ENCODE peak calls at places on chromosomes 11 and 22, in four cellular contexts. Y is cardiac muscle cell; O is GM23338; P is CD8-positive, alpha-beta memory T cell. V is an unnamed sample. For H3K4me1, the result is how much of the 10 kb centered on the place peaks cover.

GRCh38 chr22:46012881-46013281 is 35.9 kb upstream of the WNT7B start:
- DNase-seq in Y (no peak), O (no peak), P (no peak), V (no peak)

GRCh38 chr11:1748467-1749019 is 1.9 kb downstream of the IFITM10 start:
- DNase-seq in Y (no peak), O (no peak), P (no peak), V (no peak)

GRCh38 chr11:73140213-73141030 is 1.7 kb downstream of the FCHSD2 start:
- DNase-seq in Y (peak), O (peak), P (peak), V (peak)

GRCh38 chr22:49530671-49531532 is 296.8 kb downstream of the BRD1 start:
- DNase-seq in Y (no peak), O (no peak), P (no peak), V (no peak)

GRCh38 chr11:13297917-13298356 is 20.3 kb downstream of the BMAL1 start:
- DNase-seq in Y (no peak), O (no peak), P (no peak), V (no peak)

GRCh38 chr11:68014157-68014965 is 4.2 kb downstream of the ALDH3B1 start:
- DNase-seq in Y (no peak), O (no peak), P (no peak), V (no peak)

GRCh38 chr11:82757660-82758301 is 24.1 kb upstream of the FAM181B start:
- DNase-seq in Y (no peak), O (no peak), P (no peak), V (no peak)

GRCh38 chr22:19598054-19598855 is 74.0 kb upstream of the CLDN5 start:
- DNase-seq in Y (no peak), O (no peak), P (peak), V (no peak)

GRCh38 chr11:10314199-10315072 is 9.6 kb downstream of the ADM start:
- DNase-seq in Y (peak), O (peak), P (peak), V (no peak)

GRCh38 chr11:43943357-43943930 is 1.0 kb downstream of the C11orf96 start:
- DNase-seq in Y (peak), O (no peak), P (no peak), V (peak)

GRCh38 chr11:67615455-67616430 is 9.0 kb downstream of the NDUFV1 start:
- DNase-seq in Y (peak), O (peak), P (peak), V (peak)

GRCh38 chr11:129709801-129710398 is 105.7 kb upstream of the TMEM45B start:
- DNase-seq in Y (no peak), O (no peak), P (no peak), V (no peak)

GRCh38 chr11:36015806-36016205 is 71.9 kb downstream of the LDLRAD3 start:
- DNase-seq in Y (no peak), O (no peak), P (no peak), V (no peak)

GRCh38 chr22:24894998-24895397 is 51.5 kb downstream of the LHFPL7 start:
- DNase-seq in Y (peak), O (peak), P (no peak), V (peak)

GRCh38 chr11:11976476-11977187 is 31.8 kb downstream of the DKK3 start:
- DNase-seq in Y (no peak), O (no peak), P (no peak), V (no peak)

GRCh38 chr11:15223318-15223717 is 108.6 kb downstream of the INSC start:
- DNase-seq in Y (no peak), O (no peak), P (no peak), V (peak)

GRCh38 chr22:49360746-49361145 is 466.9 kb downstream of the BRD1 start:
- DNase-seq in Y (no peak), O (no peak), P (no peak), V (no peak)

GRCh38 chr11:3959015-3959917 is 103.8 kb downstream of the STIM1 start:
- DNase-seq in Y (no peak), O (peak), P (no peak), V (no peak)

GRCh38 chr22:29342177-29342576 is 26.7 kb upstream of the RASL10A start:
- DNase-seq in Y (no peak), O (no peak), P (no peak), V (no peak)

DNA sequence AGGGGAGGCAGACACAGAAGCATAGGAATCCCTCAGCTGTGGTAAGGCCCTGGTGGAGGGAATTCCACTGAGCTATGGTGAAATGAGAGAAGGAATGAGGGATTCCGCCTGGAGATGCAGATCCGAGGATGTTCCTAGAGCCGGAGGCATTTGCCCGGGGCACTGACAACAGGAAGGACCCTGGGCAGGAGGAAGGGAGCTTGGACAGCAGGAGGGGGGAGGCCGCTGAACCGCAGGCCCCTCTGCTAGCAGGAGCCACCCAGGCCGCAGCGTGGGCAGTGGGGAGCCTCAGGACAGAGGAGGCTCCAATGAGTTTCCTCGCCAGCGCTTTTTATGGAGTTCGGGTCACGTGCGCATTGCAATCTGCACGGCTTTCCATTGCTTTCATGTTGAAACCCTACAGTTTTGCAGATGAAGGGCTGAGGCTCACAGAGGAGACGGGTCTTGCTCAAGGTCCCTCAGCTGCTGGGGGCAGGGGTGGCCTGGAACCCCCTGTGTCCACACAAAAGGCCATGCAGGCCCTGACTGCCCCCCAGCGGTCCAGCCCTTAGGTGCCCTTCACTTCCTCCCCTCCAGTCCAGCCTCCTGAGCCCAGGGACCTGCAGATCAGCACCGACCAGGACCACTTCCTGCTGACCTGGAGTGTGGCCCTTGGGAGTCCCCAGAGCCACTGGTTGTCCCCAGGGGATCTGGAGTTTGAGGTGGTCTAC is 15.6 kb downstream of the CSF2RB start:
- DNase-seq in Y (no peak), O (no peak), P (no peak), V (no peak)
- H3K4me1 ChIP-seq in Y (under half), O (under half), P (under half), V (under half)

GRCh38 chr22:48318173-48318572 is 1509.5 kb downstream of the BRD1 start:
- DNase-seq in Y (no peak), O (no peak), P (no peak), V (no peak)

GRCh38 chr22:48320048-48320655 is 1507.5 kb downstream of the BRD1 start:
- DNase-seq in Y (no peak), O (no peak), P (no peak), V (no peak)

GRCh38 chr22:48319321-48320047 is 1508.2 kb downstream of the BRD1 start:
- DNase-seq in Y (no peak), O (no peak), P (no peak), V (no peak)

GRCh38 chr22:48316876-48317250 is 1510.8 kb downstream of the BRD1 start:
- DNase-seq in Y (no peak), O (no peak), P (no peak), V (no peak)

GRCh38 chr22:48318575-48319320 is 1508.9 kb downstream of the BRD1 start:
- DNase-seq in Y (no peak), O (no peak), P (no peak), V (no peak)
- H3K4me3 ChIP-seq in Y (no peak), O (no peak), P (no peak), V (no peak)

DNA sequence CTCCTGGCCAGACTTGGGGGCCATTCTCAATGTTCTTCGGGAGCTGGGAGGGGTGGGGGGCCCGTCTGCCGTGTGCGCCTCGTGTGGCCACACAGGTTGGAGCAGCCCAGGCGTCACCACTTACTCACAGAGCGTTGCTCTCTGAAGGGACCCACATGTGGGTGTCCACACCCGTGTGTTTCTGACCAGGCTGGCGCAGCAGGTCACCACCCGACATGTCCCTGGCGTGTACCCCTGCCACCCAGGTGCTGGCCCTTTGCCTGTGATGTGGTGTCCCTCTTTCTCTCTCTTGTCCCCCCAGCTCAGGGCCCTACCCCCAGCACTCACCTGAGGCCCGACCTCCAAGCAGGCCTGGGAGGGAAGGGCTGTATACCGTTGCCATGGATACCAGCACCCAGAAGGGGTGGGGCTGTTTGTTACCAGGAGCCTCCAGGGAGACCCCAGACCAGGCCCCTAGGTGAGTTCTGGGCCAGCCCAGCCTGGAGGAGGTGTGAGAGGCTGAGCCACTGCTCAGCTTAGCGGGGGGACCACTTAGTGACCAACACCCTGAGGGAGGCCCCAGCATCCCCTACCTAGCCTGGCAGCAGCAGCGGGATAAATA is 1.4 kb downstream of the LMNTD2 start:
- DNase-seq in Y (no peak), O (peak), P (no peak), V (no peak)
- H3K4me1 ChIP-seq in Y (under half), O (under half), P (under half), V (under half)

GRCh38 chr11:65381721-65382035 is 768 bp downstream of the SLC25A45 start:
- DNase-seq in Y (no peak), O (no peak), P (no peak), V (no peak)

GRCh38 chr11:65384301-65384889 is 1.9 kb upstream of the SLC25A45 start:
- DNase-seq in Y (peak), O (no peak), P (no peak), V (no peak)

GRCh38 chr11:65383778-65384177 is 1.3 kb upstream of the SLC25A45 start:
- DNase-seq in Y (no peak), O (no peak), P (no peak), V (no peak)

GRCh38 chr11:65382036-65382803 is at the start of gene SLC25A45:
- DNase-seq in Y (peak), O (peak), P (peak), V (peak)

GRCh38 chr11:65382804-65383368 is 440 bp upstream of the SLC25A45 start:
- DNase-seq in Y (peak), O (no peak), P (no peak), V (peak)
- H3K4me3 ChIP-seq in Y (no peak), O (no peak), P (peak), V (peak)

V was measured in BE2C.